ENCODE peak calls at places on chromosomes 13 and 19, in nine cellular contexts. L is OCI-LY7, W is PC-3, J is GM23338, H is GM23248, I is SK-N-SH, K is hepatocyte, S is HCT116, X is MM.1S. B is an unnamed sample.
A peak's percentile ranks its signal among the peaks of the same experiment; 100 is the strongest.

GRCh38 chr13:43083750-43084149 is 60.4 kb downstream of the DNAJC15 start:
- DNase-seq in J (no peak), S (no peak), H (no peak), L (no peak), I (no peak), W (no peak), K (no peak), X (no peak), B (no peak)

GRCh38 chr19:2081873-2082810 is 14.0 kb downstream of the MOB3A start:
- DNase-seq in I (peak; percentile 28), K (no peak), H (no peak), X (no peak), S (no peak), L (peak; percentile 64), J (no peak), W (no peak), B (no peak)

GRCh38 chr13:113586661-113587479 is 2.3 kb downstream of the TFDP1 start:
- DNase-seq in I (no peak), L (no peak), J (no peak), X (peak; percentile 15), W (no peak), H (no peak), S (no peak), K (no peak), B (no peak)

GRCh38 chr13:36841411-36841810 is 22.4 kb downstream of the RFXAP start:
- DNase-seq in L (no peak), I (no peak), W (peak; percentile 36), S (no peak), X (no peak), H (no peak), K (no peak), J (no peak), B (no peak)

GRCh38 chr13:60335531-60335930 is 61.5 kb upstream of the TDRD3 start:
- DNase-seq in K (no peak), H (peak; percentile 55), S (no peak), W (peak; percentile 16), J (peak; percentile 55), I (no peak), X (no peak), L (peak; percentile 28), B (peak; percentile 10)

GRCh38 chr13:50127017-50127725 is 111.9 kb downstream of the KCNRG start:
- DNase-seq in X (no peak), K (peak; percentile 72), W (no peak), J (peak; percentile 63), H (peak; percentile 69), S (no peak), I (no peak), L (no peak), B (peak; percentile 75)

GRCh38 chr13:25114220-25114619 is 18.3 kb downstream of the PABPC3 start:
- DNase-seq in I (peak; percentile 71), K (peak; percentile 86), J (peak; percentile 82), H (peak; percentile 78), S (peak; percentile 59), X (peak; percentile 59), W (peak; percentile 81), L (peak; percentile 79), B (peak; percentile 83)

GRCh38 chr19:47340477-47341208 is 8.5 kb upstream of the DHX34 start:
- DNase-seq in H (no peak), L (no peak), K (no peak), W (no peak), S (no peak), J (no peak), I (no peak), X (no peak), B (no peak)

GRCh38 chr13:41352935-41353801 is 42.1 kb downstream of the NAA16 start:
- DNase-seq in S (peak; percentile 62), J (peak; percentile 62), K (peak; percentile 51), I (peak; percentile 55), L (peak; percentile 63), W (peak; percentile 71), H (peak; percentile 49), X (peak; percentile 45), B (peak; percentile 37)

GRCh38 chr13:77696863-77697207 is 652 bp upstream of the SLAIN1 start:
- DNase-seq in X (no peak), S (no peak), H (no peak), W (no peak), J (no peak), L (no peak), I (no peak), K (no peak), B (no peak)

GRCh38 chr19:12792048-12792852 is 964 bp downstream of the JUNB start:
- DNase-seq in X (peak; percentile 86), W (peak; percentile 79), I (peak; percentile 41), S (no peak), H (peak; percentile 77), J (peak; percentile 94), L (peak; percentile 91), K (peak; percentile 70), B (peak; percentile 76)

GRCh38 chr19:38107129-38107528 is 116.9 kb downstream of the DPF1 start:
- DNase-seq in J (no peak), H (no peak), S (no peak), L (no peak), W (no peak), I (no peak), K (no peak), X (no peak), B (no peak)

GRCh38 chr19:18433039-18433691 is 4.8 kb downstream of the ISYNA1 start:
- DNase-seq in W (no peak), L (peak; percentile 38), I (peak; percentile 75), S (no peak), K (no peak), X (no peak), J (peak; percentile 70), H (peak; percentile 20), B (peak; percentile 50)
- TF ChIP-seq EZH2phosphoT487 in W (no peak), L (no peak), I (no peak), S (no peak), K (no peak), X (no peak), J (no peak), H (no peak), B (no peak)

DNA sequence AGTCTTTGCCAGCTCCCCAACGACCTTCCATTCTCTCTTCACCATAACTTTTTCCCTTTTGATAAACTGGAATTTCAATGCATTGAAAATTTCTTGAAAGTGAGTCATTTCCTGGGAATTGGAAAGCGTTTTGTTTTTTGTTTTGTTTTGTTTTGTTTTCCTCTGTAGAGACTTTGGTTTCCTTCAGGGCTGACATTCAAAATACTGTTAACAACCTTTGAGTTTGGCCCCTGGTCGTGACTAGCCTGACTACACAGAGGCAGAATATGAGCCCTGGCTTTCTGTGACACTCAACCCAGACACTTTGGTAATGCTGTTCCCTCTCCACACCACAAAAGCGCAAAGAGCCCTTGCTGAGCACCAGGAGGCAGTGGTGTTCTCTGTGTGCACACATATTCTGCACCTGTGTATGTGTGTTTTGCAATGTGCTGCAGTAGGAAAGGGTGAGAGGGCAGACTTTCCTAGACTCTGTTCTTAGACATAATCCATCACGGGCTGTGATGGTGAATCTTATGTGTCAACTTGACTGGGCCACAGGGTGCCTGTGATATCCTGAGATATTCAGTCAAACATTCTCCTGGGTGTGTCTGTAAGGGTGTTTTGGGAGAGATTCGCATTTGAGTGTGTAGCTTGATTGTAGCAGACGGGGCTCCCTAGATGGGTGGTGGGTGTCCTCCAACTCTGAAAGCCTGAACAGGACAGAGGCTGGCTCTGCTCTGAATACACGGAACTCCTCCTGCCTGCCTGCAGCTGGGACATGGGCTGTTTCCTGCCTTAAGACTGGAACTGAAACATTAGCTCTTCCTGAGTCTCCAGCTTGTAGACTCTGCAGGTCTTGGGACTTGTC is 29.5 kb upstream of the ANKRD10 start:
- DNase-seq in X (peak; percentile 24), J (peak; percentile 60), K (peak; percentile 72), W (peak; percentile 70), H (peak; percentile 76), I (peak; percentile 51), L (peak; percentile 16), S (peak; percentile 77), B (peak; percentile 72)
- TF ChIP-seq EZH2phosphoT487 in X (no peak), J (no peak), K (no peak), W (no peak), H (no peak), I (no peak), L (no peak), S (no peak), B (no peak)

GRCh38 chr19:16572332-16573211 is at the start of gene SLC35E1:
- DNase-seq in W (peak; percentile 98), I (peak; percentile 100), S (peak; percentile 96), J (peak; percentile 98), X (peak; percentile 98), H (peak; percentile 97), L (peak; percentile 95), K (peak; percentile 98), B (peak; percentile 99)

GRCh38 chr19:16569609-16570320 is 2.5 kb downstream of the SLC35E1 start:
- DNase-seq in L (no peak), K (no peak), H (peak; percentile 27), I (no peak), S (no peak), J (no peak), X (no peak), W (peak; percentile 50), B (no peak)

GRCh38 chr19:16571689-16572331 is 405 bp downstream of the SLC35E1 start:
- DNase-seq in I (no peak), S (no peak), X (peak; percentile 55), J (peak; percentile 57), L (peak; percentile 62), K (peak; percentile 55), H (peak; percentile 66), W (peak; percentile 31), B (no peak)

GRCh38 chr19:16573296-16573695 is 1.1 kb upstream of the SLC35E1 start:
- DNase-seq in J (no peak), H (peak; percentile 23), S (no peak), I (no peak), K (no peak), X (no peak), W (no peak), L (no peak), B (no peak)

DNA sequence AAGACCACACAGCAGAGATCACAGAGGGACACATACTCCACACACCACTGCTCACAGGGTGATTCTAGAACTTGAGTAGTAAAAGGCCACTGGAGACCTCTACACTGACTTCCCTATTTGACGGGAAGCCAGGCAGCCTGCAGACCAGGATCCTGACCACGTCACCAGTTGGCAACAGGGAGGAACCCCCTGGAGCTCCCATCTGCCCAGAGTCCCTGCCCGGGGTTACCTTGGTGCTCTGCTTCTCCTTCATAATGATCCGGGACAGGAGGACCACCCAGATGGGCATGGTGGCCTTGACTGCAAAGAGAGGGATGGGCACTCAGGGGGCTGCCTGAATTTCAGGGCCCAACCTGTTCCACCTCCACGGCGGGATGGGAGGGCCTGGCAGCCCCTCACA is 932 bp downstream of the SLC35E1 start:
- DNase-seq in I (no peak), W (peak; percentile 49), S (no peak), X (no peak), L (peak; percentile 22), J (no peak), K (no peak), H (peak; percentile 66), B (no peak)
- TF ChIP-seq EZH2phosphoT487 in I (no peak), W (no peak), S (no peak), X (no peak), L (no peak), J (no peak), K (no peak), H (no peak), B (no peak)

DNA sequence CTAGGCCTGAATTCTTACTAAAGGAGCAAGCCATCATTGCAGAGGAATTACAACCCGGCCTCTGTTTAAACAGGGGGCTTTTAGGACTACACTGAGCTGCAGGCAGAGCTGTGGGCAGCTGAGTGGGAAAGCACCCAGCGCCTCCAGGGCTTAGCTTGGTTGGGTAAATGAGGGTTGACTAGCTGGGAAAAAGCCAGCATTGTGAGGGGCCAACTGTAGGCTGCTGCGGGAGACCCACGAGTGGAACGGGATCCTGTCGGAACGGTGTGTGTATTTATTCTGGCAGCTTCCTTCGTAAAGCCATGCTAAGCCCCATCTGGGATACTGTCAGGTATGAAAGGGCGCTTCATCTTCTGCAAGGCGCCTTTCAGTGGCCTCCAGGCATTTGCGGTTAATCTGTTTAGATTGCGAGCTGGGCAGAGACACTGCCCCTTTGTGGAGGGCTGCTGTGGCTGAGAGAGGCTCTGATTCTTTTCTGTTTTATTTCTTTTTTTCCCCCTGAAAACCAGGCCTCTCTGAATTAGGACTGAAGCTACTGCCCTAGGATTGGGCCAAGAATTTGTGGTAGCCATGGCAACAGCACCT is 39.5 kb upstream of the CNMD start:
- DNase-seq in K (no peak), H (no peak), L (no peak), I (peak; percentile 30), S (no peak), W (no peak), J (peak; percentile 15), X (no peak), B (peak; percentile 62)
- TF ChIP-seq EZH2phosphoT487 in K (no peak), H (no peak), L (no peak), I (no peak), S (no peak), W (no peak), J (no peak), X (no peak), B (no peak)

B was measured in neural progenitor cell.